ENCODE peak calls at places on chromosomes 3 and 15, in seven cellular contexts. One of them, this sample, is unnamed.

GRCh38 chr15:32651229-32651837 is 9.8 kb downstream of the SCG5 start:
- DNase-seq in ovary: no peak
- DNase-seq in body of pancreas: peak
- DNase-seq in uterus: no peak
- DNase-seq in heart left ventricle: no peak
- DNase-seq in A549: peak
- DNase-seq in NB4: peak
- DNase-seq in this sample: no peak

GRCh38 chr3:4503050-4503449 is 9.9 kb downstream of the ITPR1 start:
- DNase-seq in body of pancreas: no peak
- DNase-seq in NB4: no peak
- DNase-seq in A549: no peak
- DNase-seq in heart left ventricle: no peak
- DNase-seq in uterus: no peak
- DNase-seq in ovary: no peak
- DNase-seq in this sample: no peak

GRCh38 chr3:113097821-113098516 is 107.2 kb downstream of the GTPBP8 start:
- DNase-seq in uterus: no peak
- DNase-seq in A549: peak
- DNase-seq in heart left ventricle: no peak
- DNase-seq in ovary: no peak
- DNase-seq in NB4: no peak
- DNase-seq in body of pancreas: no peak
- DNase-seq in this sample: no peak

GRCh38 chr15:76199106-76200082 is 111.9 kb downstream of the ETFA start:
- DNase-seq in body of pancreas: peak
- DNase-seq in A549: no peak
- DNase-seq in uterus: peak
- DNase-seq in ovary: peak
- DNase-seq in NB4: no peak
- DNase-seq in heart left ventricle: peak
- DNase-seq in this sample: no peak

GRCh38 chr15:40763801-40764765 is at the start of gene GCHFR:
- DNase-seq in uterus: peak
- DNase-seq in NB4: peak
- DNase-seq in A549: peak
- DNase-seq in ovary: peak
- DNase-seq in body of pancreas: peak
- DNase-seq in heart left ventricle: peak
- DNase-seq in this sample: no peak

GRCh38 chr15:77186518-77187095 is 115.7 kb upstream of the TSPAN3 start:
- DNase-seq in body of pancreas: peak
- DNase-seq in heart left ventricle: no peak
- DNase-seq in A549: no peak
- DNase-seq in uterus: no peak
- DNase-seq in ovary: no peak
- DNase-seq in NB4: peak
- DNase-seq in this sample: no peak

GRCh38 chr3:25781758-25782594 is 1.3 kb downstream of the NGLY1 start:
- DNase-seq in ovary: no peak
- DNase-seq in heart left ventricle: no peak
- DNase-seq in body of pancreas: no peak
- DNase-seq in uterus: no peak
- DNase-seq in A549: no peak
- DNase-seq in NB4: peak
- DNase-seq in this sample: no peak

GRCh38 chr3:155243512-155243921 is 50.0 kb downstream of the STRIT1 start:
- DNase-seq in body of pancreas: no peak
- DNase-seq in heart left ventricle: no peak
- DNase-seq in uterus: no peak
- DNase-seq in NB4: no peak
- DNase-seq in ovary: no peak
- DNase-seq in A549: no peak
- DNase-seq in this sample: no peak

GRCh38 chr15:40549894-40550293 is 14.9 kb downstream of the CCDC32 start:
- DNase-seq in ovary: no peak
- DNase-seq in NB4: no peak
- DNase-seq in heart left ventricle: peak
- DNase-seq in A549: no peak
- DNase-seq in body of pancreas: peak
- DNase-seq in uterus: no peak
- DNase-seq in this sample: no peak

GRCh38 chr15:77057650-77058049 is 13.3 kb downstream of the TSPAN3 start:
- DNase-seq in NB4: no peak
- DNase-seq in A549: no peak
- DNase-seq in uterus: no peak
- DNase-seq in heart left ventricle: no peak
- DNase-seq in body of pancreas: no peak
- DNase-seq in ovary: no peak
- DNase-seq in this sample: no peak

GRCh38 chr3:131081224-131081623 is 54.5 kb downstream of the NEK11 start:
- DNase-seq in heart left ventricle: no peak
- DNase-seq in NB4: no peak
- DNase-seq in body of pancreas: no peak
- DNase-seq in A549: no peak
- DNase-seq in ovary: no peak
- DNase-seq in uterus: no peak
- DNase-seq in this sample: no peak

GRCh38 chr3:163328680-163329079 is 1749.6 kb downstream of the SI start:
- DNase-seq in ovary: no peak
- DNase-seq in A549: no peak
- DNase-seq in NB4: peak
- DNase-seq in body of pancreas: no peak
- DNase-seq in heart left ventricle: no peak
- DNase-seq in uterus: no peak
- DNase-seq in this sample: no peak

GRCh38 chr3:143736651-143737050 is 111.6 kb downstream of the SLC9A9 start:
- DNase-seq in ovary: no peak
- DNase-seq in heart left ventricle: no peak
- DNase-seq in body of pancreas: no peak
- DNase-seq in uterus: no peak
- DNase-seq in A549: no peak
- DNase-seq in NB4: no peak
- DNase-seq in this sample: no peak

GRCh38 chr3:155131104-155131503 is 51.0 kb downstream of the MME start:
- DNase-seq in NB4: no peak
- DNase-seq in ovary: no peak
- DNase-seq in uterus: no peak
- DNase-seq in heart left ventricle: peak
- DNase-seq in A549: no peak
- DNase-seq in body of pancreas: no peak
- DNase-seq in this sample: no peak

GRCh38 chr15:92733934-92734521 is 78.5 kb upstream of the FAM174B start:
- DNase-seq in A549: peak
- DNase-seq in uterus: no peak
- DNase-seq in heart left ventricle: peak
- DNase-seq in NB4: no peak
- DNase-seq in body of pancreas: peak
- DNase-seq in ovary: no peak
- DNase-seq in this sample: no peak
- H3K4me3 ChIP-seq in A549: peak
- H3K4me3 ChIP-seq in uterus: peak
- H3K4me3 ChIP-seq in heart left ventricle: peak
- H3K4me3 ChIP-seq in NB4: no peak
- H3K4me3 ChIP-seq in body of pancreas: no peak
- H3K4me3 ChIP-seq in ovary: peak
- H3K4me3 ChIP-seq in this sample: peak

DNA sequence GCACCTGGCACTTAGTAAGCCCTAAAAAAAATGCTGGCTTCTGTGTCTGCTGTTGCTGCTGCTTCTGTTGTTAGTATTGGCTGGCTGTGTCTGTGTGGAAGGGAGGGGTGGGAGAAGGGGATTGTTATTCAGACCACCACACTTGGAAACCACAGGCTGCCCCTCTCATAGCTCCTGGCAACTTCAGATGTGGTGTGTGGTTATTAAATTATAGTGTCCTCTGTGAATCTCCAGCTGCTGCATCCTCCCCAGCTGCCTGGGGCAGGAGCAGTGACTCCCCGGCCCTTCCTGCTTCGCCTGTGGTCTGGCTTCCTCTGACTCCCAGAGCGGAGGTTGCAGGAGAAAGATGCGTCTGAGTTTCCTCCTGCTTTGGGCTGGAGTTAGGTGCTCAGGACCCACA is 31.1 kb downstream of the FGD5 start:
- DNase-seq in ovary: no peak
- DNase-seq in NB4: no peak
- DNase-seq in heart left ventricle: peak
- DNase-seq in A549: no peak
- DNase-seq in uterus: no peak
- DNase-seq in body of pancreas: no peak
- DNase-seq in this sample: no peak
- TF ChIP-seq POLR2A in ovary: no peak
- TF ChIP-seq POLR2A in NB4: no peak
- TF ChIP-seq POLR2A in heart left ventricle: no peak
- TF ChIP-seq POLR2A in A549: no peak
- TF ChIP-seq POLR2A in uterus: no peak
- TF ChIP-seq POLR2A in body of pancreas: no peak
- TF ChIP-seq POLR2A in this sample: no peak

GRCh38 chr3:20930034-20930433 is 744.0 kb upstream of the SGO1 start:
- DNase-seq in heart left ventricle: no peak
- DNase-seq in uterus: no peak
- DNase-seq in body of pancreas: no peak
- DNase-seq in ovary: no peak
- DNase-seq in NB4: peak
- DNase-seq in A549: no peak
- DNase-seq in this sample: no peak
- TF ChIP-seq CTCF in heart left ventricle: peak
- TF ChIP-seq CTCF in uterus: no peak
- TF ChIP-seq CTCF in body of pancreas: peak
- TF ChIP-seq CTCF in ovary: no peak
- TF ChIP-seq CTCF in NB4: peak
- TF ChIP-seq CTCF in A549: no peak
- TF ChIP-seq CTCF in this sample: no peak

GRCh38 chr3:15629860-15630597 is 28.5 kb downstream of the BTD start:
- DNase-seq in NB4: peak
- DNase-seq in uterus: peak
- DNase-seq in A549: peak
- DNase-seq in ovary: peak
- DNase-seq in body of pancreas: peak
- DNase-seq in heart left ventricle: peak
- DNase-seq in this sample: no peak
- H3K4me3 ChIP-seq in NB4: no peak
- H3K4me3 ChIP-seq in uterus: peak
- H3K4me3 ChIP-seq in A549: peak
- H3K4me3 ChIP-seq in ovary: no peak
- H3K4me3 ChIP-seq in body of pancreas: no peak
- H3K4me3 ChIP-seq in heart left ventricle: no peak
- H3K4me3 ChIP-seq in this sample: peak

GRCh38 chr3:167671878-167672427 is 18.2 kb upstream of the WDR49 start:
- DNase-seq in ovary: no peak
- DNase-seq in heart left ventricle: no peak
- DNase-seq in body of pancreas: no peak
- DNase-seq in NB4: no peak
- DNase-seq in uterus: no peak
- DNase-seq in A549: no peak
- DNase-seq in this sample: no peak

GRCh38 chr3:167668651-167669050 is 14.9 kb upstream of the WDR49 start:
- DNase-seq in heart left ventricle: no peak
- DNase-seq in NB4: no peak
- DNase-seq in ovary: no peak
- DNase-seq in A549: no peak
- DNase-seq in uterus: no peak
- DNase-seq in body of pancreas: no peak
- DNase-seq in this sample: no peak

GRCh38 chr3:167673221-167673620 is 19.5 kb upstream of the WDR49 start:
- DNase-seq in NB4: no peak
- DNase-seq in ovary: no peak
- DNase-seq in A549: no peak
- DNase-seq in heart left ventricle: no peak
- DNase-seq in body of pancreas: no peak
- DNase-seq in uterus: no peak
- DNase-seq in this sample: no peak

GRCh38 chr3:167669699-167670098 is 16.0 kb upstream of the WDR49 start:
- DNase-seq in uterus: no peak
- DNase-seq in A549: no peak
- DNase-seq in ovary: no peak
- DNase-seq in body of pancreas: no peak
- DNase-seq in NB4: no peak
- DNase-seq in heart left ventricle: no peak
- DNase-seq in this sample: no peak
- TF ChIP-seq POLR2A in uterus: no peak
- TF ChIP-seq POLR2A in A549: no peak
- TF ChIP-seq POLR2A in ovary: no peak
- TF ChIP-seq POLR2A in body of pancreas: no peak
- TF ChIP-seq POLR2A in NB4: no peak
- TF ChIP-seq POLR2A in heart left ventricle: no peak
- TF ChIP-seq POLR2A in this sample: no peak

GRCh38 chr3:156472150-156472549 is 82.8 kb downstream of the SSR3 start:
- DNase-seq in uterus: no peak
- DNase-seq in heart left ventricle: no peak
- DNase-seq in NB4: no peak
- DNase-seq in body of pancreas: no peak
- DNase-seq in ovary: no peak
- DNase-seq in A549: no peak
- DNase-seq in this sample: no peak
- TF ChIP-seq CTCF in uterus: no peak
- TF ChIP-seq CTCF in heart left ventricle: no peak
- TF ChIP-seq CTCF in NB4: no peak
- TF ChIP-seq CTCF in body of pancreas: no peak
- TF ChIP-seq CTCF in ovary: no peak
- TF ChIP-seq CTCF in A549: no peak
- TF ChIP-seq CTCF in this sample: no peak

DNA sequence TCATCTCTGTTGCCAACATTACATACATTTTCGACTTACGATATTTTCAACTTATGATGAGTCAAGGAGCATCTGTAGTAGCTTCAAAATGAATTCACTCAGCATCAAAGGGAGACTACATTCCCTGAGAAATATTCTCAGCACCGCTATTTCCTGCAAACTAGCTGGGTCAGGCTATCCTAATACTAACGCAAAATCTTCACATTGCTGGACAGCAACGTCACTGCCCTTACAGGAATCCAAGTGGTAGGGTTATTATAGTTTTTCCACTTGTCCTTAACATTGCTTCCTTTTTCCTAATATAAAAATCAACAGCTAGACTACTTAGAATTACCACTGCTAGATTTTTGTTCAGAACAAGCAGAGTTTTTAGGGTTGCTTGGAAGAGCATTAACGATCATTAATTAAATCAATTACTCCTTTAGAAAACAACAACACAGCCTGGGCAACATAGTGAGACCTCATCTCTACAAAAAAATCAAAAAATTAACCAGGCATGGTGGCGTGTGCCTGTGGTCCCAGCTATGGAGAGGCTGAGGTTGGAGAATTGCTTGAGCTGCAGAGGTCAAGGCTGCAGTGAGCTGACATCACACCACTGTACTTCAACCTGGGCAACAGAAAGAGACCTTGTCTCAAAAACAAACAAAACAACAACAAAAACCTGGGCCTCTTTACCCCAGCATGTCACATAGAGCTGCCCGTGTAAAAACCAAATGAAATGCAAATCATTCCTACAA is 6.9 kb downstream of the ADAM10 start:
- DNase-seq in body of pancreas: no peak
- DNase-seq in ovary: no peak
- DNase-seq in NB4: no peak
- DNase-seq in A549: no peak
- DNase-seq in heart left ventricle: no peak
- DNase-seq in uterus: no peak
- DNase-seq in this sample: no peak
- H3K4me3 ChIP-seq in body of pancreas: no peak
- H3K4me3 ChIP-seq in ovary: no peak
- H3K4me3 ChIP-seq in NB4: no peak
- H3K4me3 ChIP-seq in A549: no peak
- H3K4me3 ChIP-seq in heart left ventricle: no peak
- H3K4me3 ChIP-seq in uterus: no peak
- H3K4me3 ChIP-seq in this sample: no peak